ENCODE peak calls at places on chromosomes 5 and 9, in nine cellular contexts. One of them, this sample, is unnamed.

GRCh38 chr9:35564658-35565061 is 40.4 kb upstream of the TESK1 start:
- DNase-seq in mammary epithelial cell: no peak
- DNase-seq in effector memory CD4-positive, alpha-beta T cell: no peak
- DNase-seq in hepatic stellate cell: no peak
- DNase-seq in CD4-positive, CD25-positive, alpha-beta regulatory T cell: no peak
- DNase-seq in lower lobe of right lung: no peak
- DNase-seq in activated CD8-positive, alpha-beta memory T cell treated with anti-CD3 and anti-CD28 coated beads, Interleukin-2, amount 50 U/mL, for 4 hours: no peak
- DNase-seq in choroid plexus epithelial cell: no peak
- DNase-seq in KBM-7: no peak
- DNase-seq in this sample: no peak

GRCh38 chr5:143316844-143317631 is 86.4 kb downstream of the NR3C1 start:
- DNase-seq in mammary epithelial cell: no peak
- DNase-seq in effector memory CD4-positive, alpha-beta T cell: no peak
- DNase-seq in hepatic stellate cell: no peak
- DNase-seq in CD4-positive, CD25-positive, alpha-beta regulatory T cell: no peak
- DNase-seq in lower lobe of right lung: no peak
- DNase-seq in activated CD8-positive, alpha-beta memory T cell treated with anti-CD3 and anti-CD28 coated beads, Interleukin-2, amount 50 U/mL, for 4 hours: no peak
- DNase-seq in choroid plexus epithelial cell: peak
- DNase-seq in KBM-7: no peak
- DNase-seq in this sample: no peak

GRCh38 chr5:109611505-109611904 is 78.2 kb upstream of the MAN2A1 start:
- DNase-seq in mammary epithelial cell: no peak
- DNase-seq in effector memory CD4-positive, alpha-beta T cell: no peak
- DNase-seq in hepatic stellate cell: no peak
- DNase-seq in CD4-positive, CD25-positive, alpha-beta regulatory T cell: no peak
- DNase-seq in lower lobe of right lung: no peak
- DNase-seq in activated CD8-positive, alpha-beta memory T cell treated with anti-CD3 and anti-CD28 coated beads, Interleukin-2, amount 50 U/mL, for 4 hours: no peak
- DNase-seq in choroid plexus epithelial cell: no peak
- DNase-seq in KBM-7: no peak
- DNase-seq in this sample: no peak

GRCh38 chr9:91423785-91424402 is at the start of gene NFIL3:
- DNase-seq in mammary epithelial cell: peak
- DNase-seq in effector memory CD4-positive, alpha-beta T cell: peak
- DNase-seq in hepatic stellate cell: peak
- DNase-seq in CD4-positive, CD25-positive, alpha-beta regulatory T cell: peak
- DNase-seq in lower lobe of right lung: peak
- DNase-seq in activated CD8-positive, alpha-beta memory T cell treated with anti-CD3 and anti-CD28 coated beads, Interleukin-2, amount 50 U/mL, for 4 hours: peak
- DNase-seq in choroid plexus epithelial cell: peak
- DNase-seq in KBM-7: peak
- DNase-seq in this sample: peak

GRCh38 chr5:116799401-116799800 is 224.8 kb upstream of the SEMA6A start:
- DNase-seq in mammary epithelial cell: no peak
- DNase-seq in effector memory CD4-positive, alpha-beta T cell: no peak
- DNase-seq in hepatic stellate cell: no peak
- DNase-seq in CD4-positive, CD25-positive, alpha-beta regulatory T cell: no peak
- DNase-seq in lower lobe of right lung: no peak
- DNase-seq in activated CD8-positive, alpha-beta memory T cell treated with anti-CD3 and anti-CD28 coated beads, Interleukin-2, amount 50 U/mL, for 4 hours: no peak
- DNase-seq in choroid plexus epithelial cell: no peak
- DNase-seq in KBM-7: no peak
- DNase-seq in this sample: no peak

GRCh38 chr5:173290477-173291131 is 37.6 kb downstream of the STC2 start:
- DNase-seq in mammary epithelial cell: no peak
- DNase-seq in effector memory CD4-positive, alpha-beta T cell: no peak
- DNase-seq in hepatic stellate cell: peak
- DNase-seq in CD4-positive, CD25-positive, alpha-beta regulatory T cell: no peak
- DNase-seq in lower lobe of right lung: no peak
- DNase-seq in activated CD8-positive, alpha-beta memory T cell treated with anti-CD3 and anti-CD28 coated beads, Interleukin-2, amount 50 U/mL, for 4 hours: no peak
- DNase-seq in choroid plexus epithelial cell: peak
- DNase-seq in KBM-7: no peak
- DNase-seq in this sample: no peak

GRCh38 chr9:108565651-108566378 is 290.0 kb downstream of the ACTL7B start:
- DNase-seq in mammary epithelial cell: peak
- DNase-seq in effector memory CD4-positive, alpha-beta T cell: no peak
- DNase-seq in hepatic stellate cell: peak
- DNase-seq in CD4-positive, CD25-positive, alpha-beta regulatory T cell: no peak
- DNase-seq in lower lobe of right lung: no peak
- DNase-seq in activated CD8-positive, alpha-beta memory T cell treated with anti-CD3 and anti-CD28 coated beads, Interleukin-2, amount 50 U/mL, for 4 hours: no peak
- DNase-seq in choroid plexus epithelial cell: peak
- DNase-seq in KBM-7: peak
- DNase-seq in this sample: no peak

GRCh38 chr5:74408150-74409043 is 232.1 kb downstream of the ENC1 start:
- DNase-seq in mammary epithelial cell: peak
- DNase-seq in effector memory CD4-positive, alpha-beta T cell: no peak
- DNase-seq in hepatic stellate cell: no peak
- DNase-seq in CD4-positive, CD25-positive, alpha-beta regulatory T cell: no peak
- DNase-seq in lower lobe of right lung: no peak
- DNase-seq in activated CD8-positive, alpha-beta memory T cell treated with anti-CD3 and anti-CD28 coated beads, Interleukin-2, amount 50 U/mL, for 4 hours: no peak
- DNase-seq in choroid plexus epithelial cell: no peak
- DNase-seq in KBM-7: no peak
- DNase-seq in this sample: no peak

GRCh38 chr5:96141749-96142148 is 180.1 kb upstream of the ELL2 start:
- DNase-seq in mammary epithelial cell: peak
- DNase-seq in effector memory CD4-positive, alpha-beta T cell: no peak
- DNase-seq in hepatic stellate cell: no peak
- DNase-seq in CD4-positive, CD25-positive, alpha-beta regulatory T cell: no peak
- DNase-seq in lower lobe of right lung: no peak
- DNase-seq in activated CD8-positive, alpha-beta memory T cell treated with anti-CD3 and anti-CD28 coated beads, Interleukin-2, amount 50 U/mL, for 4 hours: no peak
- DNase-seq in choroid plexus epithelial cell: peak
- DNase-seq in KBM-7: no peak
- DNase-seq in this sample: no peak

GRCh38 chr9:124780060-124780756 is 3.3 kb downstream of the OLFML2A start:
- DNase-seq in mammary epithelial cell: no peak
- DNase-seq in effector memory CD4-positive, alpha-beta T cell: no peak
- DNase-seq in hepatic stellate cell: no peak
- DNase-seq in CD4-positive, CD25-positive, alpha-beta regulatory T cell: no peak
- DNase-seq in lower lobe of right lung: no peak
- DNase-seq in activated CD8-positive, alpha-beta memory T cell treated with anti-CD3 and anti-CD28 coated beads, Interleukin-2, amount 50 U/mL, for 4 hours: no peak
- DNase-seq in choroid plexus epithelial cell: peak
- DNase-seq in KBM-7: no peak
- DNase-seq in this sample: no peak

GRCh38 chr9:130640681-130641080 is 23.7 kb upstream of the PRDM12 start:
- DNase-seq in mammary epithelial cell: no peak
- DNase-seq in effector memory CD4-positive, alpha-beta T cell: no peak
- DNase-seq in hepatic stellate cell: no peak
- DNase-seq in CD4-positive, CD25-positive, alpha-beta regulatory T cell: no peak
- DNase-seq in lower lobe of right lung: no peak
- DNase-seq in activated CD8-positive, alpha-beta memory T cell treated with anti-CD3 and anti-CD28 coated beads, Interleukin-2, amount 50 U/mL, for 4 hours: no peak
- DNase-seq in choroid plexus epithelial cell: no peak
- DNase-seq in KBM-7: no peak
- DNase-seq in this sample: no peak

GRCh38 chr9:110282767-110283136 is 26.4 kb upstream of the TXN start:
- DNase-seq in mammary epithelial cell: no peak
- DNase-seq in effector memory CD4-positive, alpha-beta T cell: no peak
- DNase-seq in hepatic stellate cell: no peak
- DNase-seq in CD4-positive, CD25-positive, alpha-beta regulatory T cell: no peak
- DNase-seq in lower lobe of right lung: no peak
- DNase-seq in activated CD8-positive, alpha-beta memory T cell treated with anti-CD3 and anti-CD28 coated beads, Interleukin-2, amount 50 U/mL, for 4 hours: no peak
- DNase-seq in choroid plexus epithelial cell: no peak
- DNase-seq in KBM-7: no peak
- DNase-seq in this sample: no peak

GRCh38 chr5:58462154-58462553 is 2.3 kb upstream of the PLK2 start:
- DNase-seq in mammary epithelial cell: peak
- DNase-seq in effector memory CD4-positive, alpha-beta T cell: no peak
- DNase-seq in hepatic stellate cell: no peak
- DNase-seq in CD4-positive, CD25-positive, alpha-beta regulatory T cell: no peak
- DNase-seq in lower lobe of right lung: no peak
- DNase-seq in activated CD8-positive, alpha-beta memory T cell treated with anti-CD3 and anti-CD28 coated beads, Interleukin-2, amount 50 U/mL, for 4 hours: no peak
- DNase-seq in choroid plexus epithelial cell: no peak
- DNase-seq in KBM-7: peak
- DNase-seq in this sample: no peak